ENCODE peak calls at places on chromosomes 4 and X, in four cellular contexts. A, D, K and W are unnamed samples.

GRCh38 chr4:90616711-90617110 is 489.5 kb downstream of the CCSER1 start:
- DNase-seq in D (no peak), K (no peak), A (no peak), W (no peak)

GRCh38 chr4:25879587-25879986 is 16.8 kb upstream of the SEL1L3 start:
- DNase-seq in K (no peak), A (no peak), D (no peak), W (no peak)

GRCh38 chrX:45714864-45715263 is 514.2 kb upstream of the DIPK2B start:
- DNase-seq in K (no peak), A (no peak), D (no peak), W (peak)

GRCh38 chrX:116135277-116135676 is 35.3 kb upstream of the AGTR2 start:
- DNase-seq in A (no peak), K (no peak), D (no peak), W (no peak)

GRCh38 chr4:181820518-181820917 is 422.7 kb upstream of the TENM3 start:
- DNase-seq in A (no peak), K (no peak), D (no peak), W (no peak)

GRCh38 chr4:128333309-128334006 is 45.8 kb upstream of the PGRMC2 start:
- DNase-seq in A (no peak), K (no peak), D (no peak), W (no peak)

GRCh38 chrX:69093960-69094935 is 71.0 kb downstream of the PJA1 start:
- DNase-seq in A (peak), D (no peak), K (no peak), W (peak)

GRCh38 chr4:88969271-88969670 is 87.7 kb downstream of the FAM13A start:
- DNase-seq in D (no peak), A (no peak), K (no peak), W (no peak)

GRCh38 chrX:47180346-47180745 is 13.3 kb upstream of the UBA1 start:
- DNase-seq in D (no peak), K (no peak), A (no peak), W (no peak)

GRCh38 chrX:15973299-15973698 is 118.7 kb upstream of the AP1S2 start:
- DNase-seq in D (no peak), K (peak), A (peak), W (peak)

GRCh38 chr4:1473718-1474117 is 67.5 kb upstream of the NKX1-1 start:
- DNase-seq in K (no peak), A (peak), D (no peak), W (no peak)

GRCh38 chrX:47191331-47191730 is 2.3 kb upstream of the UBA1 start:
- DNase-seq in K (no peak), D (peak), A (peak), W (no peak)

GRCh38 chrX:138191998-138192397 is 519.5 kb downstream of the FGF13 start:
- DNase-seq in D (no peak), K (no peak), A (peak), W (peak)

GRCh38 chrX:65837875-65838549 is 170.6 kb downstream of the MSN start:
- DNase-seq in A (no peak), D (no peak), K (no peak), W (no peak)

GRCh38 chr4:2931765-2932560 is 31.2 kb downstream of the NOP14 start:
- DNase-seq in K (no peak), D (no peak), A (peak), W (no peak)

GRCh38 chrX:102085706-102086105 is 39.8 kb upstream of the TCEAL2 start:
- DNase-seq in A (no peak), K (no peak), D (no peak), W (no peak)

GRCh38 chr4:172758586-172759340 is 409.8 kb upstream of the GALNT7 start:
- DNase-seq in K (no peak), D (no peak), A (no peak), W (peak)

GRCh38 chrX:110228453-110228852 is 89.4 kb downstream of the AMMECR1 start:
- DNase-seq in A (no peak), K (no peak), D (no peak), W (peak)

GRCh38 chr4:109914356-109914755 is 1.7 kb downstream of the EGF start:
- DNase-seq in D (no peak), K (no peak), A (no peak), W (no peak)

GRCh38 chrX:153719701-153720100 is 4.5 kb downstream of the BCAP31 start:
- DNase-seq in K (no peak), D (no peak), A (no peak), W (no peak)

GRCh38 chr4:127470290-127470809 is 162.4 kb upstream of the INTU start:
- DNase-seq in A (no peak), K (no peak), D (no peak), W (no peak)

GRCh38 chr4:150117629-150118028 is 39.4 kb downstream of the DCLK2 start:
- DNase-seq in D (no peak), A (no peak), K (no peak), W (no peak)

GRCh38 chrX:40152173-40152705 is 54.5 kb upstream of the BCOR start:
- DNase-seq in A (peak), K (peak), D (no peak), W (no peak)

GRCh38 chrX:47743504-47743903 is 84.5 kb upstream of the UXT start:
- DNase-seq in D (no peak), K (no peak), A (no peak), W (peak)

GRCh38 chr4:2954358-2955185 is 8.6 kb downstream of the NOP14 start:
- DNase-seq in D (no peak), K (no peak), A (peak), W (no peak)

GRCh38 chr4:129926936-129927335 is 831.0 kb downstream of the C4orf33 start:
- DNase-seq in A (no peak), D (no peak), K (no peak), W (no peak)

GRCh38 chrX:136130931-136131843 is 16.1 kb upstream of the FHL1 start:
- DNase-seq in D (no peak), K (no peak), A (no peak), W (peak)

GRCh38 chrX:94662665-94663064 is 988.7 kb downstream of the FAM133A start:
- DNase-seq in K (no peak), A (peak), D (no peak), W (no peak)